ENCODE peak calls at places on chromosomes 13 and 19, in eight cellular contexts. T is HCEC 1CT; F is stimulated activated CD4-positive, alpha-beta T cell treated with anti-CD3 and anti-CD28 coated beads, Interleukin-2, amount 100 ng/mL, for 4 hours; Y is EH; E is naive thymus-derived CD8-positive, alpha-beta T cell; G is HS-5; L is stromal cell of bone marrow; N is testis. O is an unnamed sample.

GRCh38 chr13:84362777-84363176 is 480.5 kb upstream of the SLITRK1 start:
- DNase-seq in T (peak), F (no peak), Y (peak), E (no peak), G (no peak), L (peak), N (no peak), O (peak)

GRCh38 chr19:55160986-55161365 is 3.4 kb upstream of the TNNI3 start:
- DNase-seq in T (no peak), F (no peak), Y (no peak), E (no peak), G (no peak), L (no peak), N (no peak), O (no peak)

GRCh38 chr13:32001392-32001768 is 30.2 kb upstream of the FRY start:
- DNase-seq in T (peak), F (no peak), Y (peak), E (no peak), G (no peak), L (no peak), N (no peak), O (no peak)

GRCh38 chr13:76667551-76667950 is 218.7 kb downstream of the KCTD12 start:
- DNase-seq in T (peak), F (peak), Y (peak), E (peak), G (peak), L (peak), N (peak), O (peak)

GRCh38 chr13:109743706-109744453 is 42.5 kb downstream of the IRS2 start:
- DNase-seq in T (peak), F (no peak), Y (peak), E (no peak), G (no peak), L (no peak), N (no peak), O (peak)

GRCh38 chr13:95164830-95165229 is 136.4 kb downstream of the ABCC4 start:
- DNase-seq in T (no peak), F (no peak), Y (no peak), E (no peak), G (no peak), L (no peak), N (no peak), O (no peak)

GRCh38 chr13:48066310-48066989 is 28.5 kb downstream of the MED4 start:
- DNase-seq in T (no peak), F (no peak), Y (peak), E (no peak), G (no peak), L (no peak), N (no peak), O (no peak)

GRCh38 chr13:92621985-92622384 is 604.6 kb upstream of the GPC6 start:
- DNase-seq in T (no peak), F (no peak), Y (no peak), E (no peak), G (no peak), L (no peak), N (no peak), O (no peak)

GRCh38 chr13:30907167-30907761 is 1.2 kb downstream of the MEDAG start:
- DNase-seq in T (no peak), F (no peak), Y (peak), E (no peak), G (no peak), L (no peak), N (peak), O (no peak)